ENCODE peak calls at places on chromosomes 11 and 22, in nine cellular contexts. One of them, this sample, is unnamed.

GRCh38 chr22:38865201-38866023 is 6.6 kb downstream of the CBX6 start:
- DNase-seq in nephron progenitor cell: no peak
- DNase-seq in EH: no peak
- DNase-seq in foreskin fibroblast: no peak
- DNase-seq in astrocyte of the spinal cord: no peak
- DNase-seq in T-helper 17 cell: no peak
- DNase-seq in fibroblast of villous mesenchyme: no peak
- DNase-seq in Calu3: no peak
- DNase-seq in stimulated activated CD4-positive, alpha-beta T cell treated with anti-CD3 and anti-CD28 coated beads, Interleukin-1b, Interleukin-23, amount 100 ng/mL, for 4 hours: no peak
- DNase-seq in this sample: no peak

GRCh38 chr22:50090141-50090714 is 422 bp downstream of the MOV10L1 start:
- DNase-seq in Calu3: no peak
- DNase-seq in astrocyte of the spinal cord: no peak
- DNase-seq in stimulated activated CD4-positive, alpha-beta T cell treated with anti-CD3 and anti-CD28 coated beads, Interleukin-1b, Interleukin-23, amount 100 ng/mL, for 4 hours: no peak
- DNase-seq in T-helper 17 cell: no peak
- DNase-seq in nephron progenitor cell: no peak
- DNase-seq in fibroblast of villous mesenchyme: no peak
- DNase-seq in foreskin fibroblast: no peak
- DNase-seq in EH: no peak
- DNase-seq in this sample: no peak

GRCh38 chr11:116694017-116694725 is 78.6 kb downstream of the BUD13 start:
- DNase-seq in T-helper 17 cell: no peak
- DNase-seq in foreskin fibroblast: no peak
- DNase-seq in astrocyte of the spinal cord: no peak
- DNase-seq in Calu3: no peak
- DNase-seq in nephron progenitor cell: no peak
- DNase-seq in fibroblast of villous mesenchyme: no peak
- DNase-seq in stimulated activated CD4-positive, alpha-beta T cell treated with anti-CD3 and anti-CD28 coated beads, Interleukin-1b, Interleukin-23, amount 100 ng/mL, for 4 hours: no peak
- DNase-seq in EH: no peak
- DNase-seq in this sample: no peak

GRCh38 chr22:39277135-39277607 is 32.4 kb upstream of the PDGFB start:
- DNase-seq in foreskin fibroblast: peak
- DNase-seq in nephron progenitor cell: no peak
- DNase-seq in stimulated activated CD4-positive, alpha-beta T cell treated with anti-CD3 and anti-CD28 coated beads, Interleukin-1b, Interleukin-23, amount 100 ng/mL, for 4 hours: no peak
- DNase-seq in astrocyte of the spinal cord: peak
- DNase-seq in EH: peak
- DNase-seq in Calu3: no peak
- DNase-seq in T-helper 17 cell: no peak
- DNase-seq in fibroblast of villous mesenchyme: peak
- DNase-seq in this sample: peak

GRCh38 chr22:20115691-20116375 is at the start of gene RANBP1:
- DNase-seq in foreskin fibroblast: no peak
- DNase-seq in EH: no peak
- DNase-seq in fibroblast of villous mesenchyme: no peak
- DNase-seq in T-helper 17 cell: no peak
- DNase-seq in astrocyte of the spinal cord: no peak
- DNase-seq in nephron progenitor cell: no peak
- DNase-seq in Calu3: no peak
- DNase-seq in stimulated activated CD4-positive, alpha-beta T cell treated with anti-CD3 and anti-CD28 coated beads, Interleukin-1b, Interleukin-23, amount 100 ng/mL, for 4 hours: no peak
- DNase-seq in this sample: no peak

GRCh38 chr11:40202569-40202968 is 1256.9 kb downstream of the LRRC4C start:
- DNase-seq in foreskin fibroblast: no peak
- DNase-seq in fibroblast of villous mesenchyme: no peak
- DNase-seq in nephron progenitor cell: no peak
- DNase-seq in astrocyte of the spinal cord: no peak
- DNase-seq in EH: no peak
- DNase-seq in T-helper 17 cell: no peak
- DNase-seq in stimulated activated CD4-positive, alpha-beta T cell treated with anti-CD3 and anti-CD28 coated beads, Interleukin-1b, Interleukin-23, amount 100 ng/mL, for 4 hours: no peak
- DNase-seq in Calu3: no peak
- DNase-seq in this sample: no peak

GRCh38 chr11:73425118-73425517 is 48.9 kb downstream of the RELT start:
- DNase-seq in EH: no peak
- DNase-seq in foreskin fibroblast: no peak
- DNase-seq in T-helper 17 cell: no peak
- DNase-seq in astrocyte of the spinal cord: no peak
- DNase-seq in stimulated activated CD4-positive, alpha-beta T cell treated with anti-CD3 and anti-CD28 coated beads, Interleukin-1b, Interleukin-23, amount 100 ng/mL, for 4 hours: no peak
- DNase-seq in Calu3: no peak
- DNase-seq in nephron progenitor cell: no peak
- DNase-seq in fibroblast of villous mesenchyme: no peak
- DNase-seq in this sample: no peak

GRCh38 chr22:17098379-17098819 is 13.6 kb downstream of the IL17RA start:
- DNase-seq in astrocyte of the spinal cord: no peak
- DNase-seq in Calu3: no peak
- DNase-seq in foreskin fibroblast: no peak
- DNase-seq in EH: no peak
- DNase-seq in fibroblast of villous mesenchyme: peak
- DNase-seq in stimulated activated CD4-positive, alpha-beta T cell treated with anti-CD3 and anti-CD28 coated beads, Interleukin-1b, Interleukin-23, amount 100 ng/mL, for 4 hours: no peak
- DNase-seq in T-helper 17 cell: no peak
- DNase-seq in nephron progenitor cell: no peak
- DNase-seq in this sample: no peak

GRCh38 chr11:95502522-95502921 is 271.5 kb upstream of the SESN3 start:
- DNase-seq in stimulated activated CD4-positive, alpha-beta T cell treated with anti-CD3 and anti-CD28 coated beads, Interleukin-1b, Interleukin-23, amount 100 ng/mL, for 4 hours: no peak
- DNase-seq in astrocyte of the spinal cord: no peak
- DNase-seq in nephron progenitor cell: no peak
- DNase-seq in Calu3: no peak
- DNase-seq in fibroblast of villous mesenchyme: no peak
- DNase-seq in T-helper 17 cell: no peak
- DNase-seq in foreskin fibroblast: no peak
- DNase-seq in EH: no peak
- DNase-seq in this sample: no peak

GRCh38 chr11:88434333-88434976 is 96.9 kb upstream of the CTSC start:
- DNase-seq in T-helper 17 cell: no peak
- DNase-seq in Calu3: no peak
- DNase-seq in EH: no peak
- DNase-seq in astrocyte of the spinal cord: no peak
- DNase-seq in nephron progenitor cell: no peak
- DNase-seq in fibroblast of villous mesenchyme: no peak
- DNase-seq in foreskin fibroblast: no peak
- DNase-seq in stimulated activated CD4-positive, alpha-beta T cell treated with anti-CD3 and anti-CD28 coated beads, Interleukin-1b, Interleukin-23, amount 100 ng/mL, for 4 hours: no peak
- DNase-seq in this sample: no peak

GRCh38 chr11:72238040-72238450 is 5.9 kb downstream of the PHOX2A start:
- DNase-seq in T-helper 17 cell: peak
- DNase-seq in astrocyte of the spinal cord: peak
- DNase-seq in fibroblast of villous mesenchyme: peak
- DNase-seq in foreskin fibroblast: peak
- DNase-seq in stimulated activated CD4-positive, alpha-beta T cell treated with anti-CD3 and anti-CD28 coated beads, Interleukin-1b, Interleukin-23, amount 100 ng/mL, for 4 hours: peak
- DNase-seq in EH: peak
- DNase-seq in nephron progenitor cell: peak
- DNase-seq in Calu3: peak
- DNase-seq in this sample: peak

GRCh38 chr22:35133702-35134395 is 67.9 kb downstream of the ISX start:
- DNase-seq in T-helper 17 cell: no peak
- DNase-seq in EH: no peak
- DNase-seq in nephron progenitor cell: no peak
- DNase-seq in foreskin fibroblast: no peak
- DNase-seq in fibroblast of villous mesenchyme: no peak
- DNase-seq in Calu3: no peak
- DNase-seq in stimulated activated CD4-positive, alpha-beta T cell treated with anti-CD3 and anti-CD28 coated beads, Interleukin-1b, Interleukin-23, amount 100 ng/mL, for 4 hours: no peak
- DNase-seq in astrocyte of the spinal cord: no peak
- DNase-seq in this sample: no peak

GRCh38 chr22:32600184-32600583 is 125.6 kb downstream of the FBXO7 start:
- DNase-seq in foreskin fibroblast: no peak
- DNase-seq in fibroblast of villous mesenchyme: no peak
- DNase-seq in nephron progenitor cell: no peak
- DNase-seq in Calu3: no peak
- DNase-seq in astrocyte of the spinal cord: no peak
- DNase-seq in stimulated activated CD4-positive, alpha-beta T cell treated with anti-CD3 and anti-CD28 coated beads, Interleukin-1b, Interleukin-23, amount 100 ng/mL, for 4 hours: no peak
- DNase-seq in T-helper 17 cell: no peak
- DNase-seq in EH: no peak
- DNase-seq in this sample: no peak

GRCh38 chr22:42885446-42885845 is 28.4 kb upstream of the ARFGAP3 start:
- DNase-seq in EH: peak
- DNase-seq in astrocyte of the spinal cord: no peak
- DNase-seq in stimulated activated CD4-positive, alpha-beta T cell treated with anti-CD3 and anti-CD28 coated beads, Interleukin-1b, Interleukin-23, amount 100 ng/mL, for 4 hours: no peak
- DNase-seq in T-helper 17 cell: no peak
- DNase-seq in fibroblast of villous mesenchyme: no peak
- DNase-seq in Calu3: no peak
- DNase-seq in foreskin fibroblast: peak
- DNase-seq in nephron progenitor cell: no peak
- DNase-seq in this sample: no peak

GRCh38 chr11:90468923-90469322 is 246.1 kb upstream of the CHORDC1 start:
- DNase-seq in T-helper 17 cell: no peak
- DNase-seq in foreskin fibroblast: no peak
- DNase-seq in stimulated activated CD4-positive, alpha-beta T cell treated with anti-CD3 and anti-CD28 coated beads, Interleukin-1b, Interleukin-23, amount 100 ng/mL, for 4 hours: no peak
- DNase-seq in EH: no peak
- DNase-seq in Calu3: peak
- DNase-seq in fibroblast of villous mesenchyme: no peak
- DNase-seq in astrocyte of the spinal cord: peak
- DNase-seq in nephron progenitor cell: no peak
- DNase-seq in this sample: peak

GRCh38 chr11:33015621-33016551 is at the start of gene DEPDC7:
- DNase-seq in T-helper 17 cell: peak
- DNase-seq in foreskin fibroblast: peak
- DNase-seq in Calu3: peak
- DNase-seq in nephron progenitor cell: peak
- DNase-seq in EH: peak
- DNase-seq in fibroblast of villous mesenchyme: peak
- DNase-seq in astrocyte of the spinal cord: peak
- DNase-seq in stimulated activated CD4-positive, alpha-beta T cell treated with anti-CD3 and anti-CD28 coated beads, Interleukin-1b, Interleukin-23, amount 100 ng/mL, for 4 hours: peak
- DNase-seq in this sample: peak

GRCh38 chr11:123163621-123164020 is 31.4 kb downstream of the CLMP start:
- DNase-seq in fibroblast of villous mesenchyme: no peak
- DNase-seq in astrocyte of the spinal cord: no peak
- DNase-seq in foreskin fibroblast: no peak
- DNase-seq in Calu3: no peak
- DNase-seq in nephron progenitor cell: no peak
- DNase-seq in T-helper 17 cell: no peak
- DNase-seq in EH: no peak
- DNase-seq in stimulated activated CD4-positive, alpha-beta T cell treated with anti-CD3 and anti-CD28 coated beads, Interleukin-1b, Interleukin-23, amount 100 ng/mL, for 4 hours: no peak
- DNase-seq in this sample: no peak

GRCh38 chr11:61347916-61348461 is 13.7 kb downstream of the CYB561A3 start:
- DNase-seq in fibroblast of villous mesenchyme: peak
- DNase-seq in astrocyte of the spinal cord: peak
- DNase-seq in stimulated activated CD4-positive, alpha-beta T cell treated with anti-CD3 and anti-CD28 coated beads, Interleukin-1b, Interleukin-23, amount 100 ng/mL, for 4 hours: no peak
- DNase-seq in foreskin fibroblast: peak
- DNase-seq in nephron progenitor cell: no peak
- DNase-seq in EH: peak
- DNase-seq in Calu3: no peak
- DNase-seq in T-helper 17 cell: no peak
- DNase-seq in this sample: peak

This sample was measured in brain microvascular endothelial cell.